ENCODE peak calls at places on chromosomes 16 and 17, in four cellular contexts. J is GM12878, P is K562, W is HepG2. N is an unnamed sample.

GRCh38 chr17:40320771-40321501 is 12.0 kb downstream of the RARA start:
- DNase-seq in J (no peak), P (peak; percentile 64), W (no peak), N (no peak)

GRCh38 chr17:63985387-63986140 is 12.6 kb upstream of the PRR29 start:
- DNase-seq in J (no peak), P (peak; percentile 35), W (no peak), N (no peak)

GRCh38 chr17:82922646-82923045 is 82.8 kb upstream of the ZNF750 start:
- DNase-seq in J (no peak), P (no peak), W (no peak), N (no peak)

GRCh38 chr16:64629622-64630021 is 492.2 kb downstream of the CDH11 start:
- DNase-seq in J (no peak), P (no peak), W (no peak), N (no peak)

GRCh38 chr16:88769617-88770458 is 15.2 kb downstream of the PIEZO1 start:
- DNase-seq in J (no peak), P (peak; percentile 97), W (no peak), N (peak; percentile 60)

GRCh38 chr17:72063262-72063661 is 57.6 kb upstream of the SOX9 start:
- DNase-seq in J (no peak), P (no peak), W (no peak), N (no peak)

GRCh38 chr16:25126820-25127232 is 15.3 kb downstream of the LCMT1 start:
- DNase-seq in J (no peak), P (peak; percentile 39), W (peak; percentile 35), N (no peak)

GRCh38 chr17:7570351-7570750 is 8.6 kb downstream of the SENP3 start:
- DNase-seq in J (no peak), P (no peak), W (no peak), N (no peak)

GRCh38 chr16:72099377-72099818 is 5.8 kb downstream of the DHX38 start:
- DNase-seq in J (peak; percentile 13), P (peak; percentile 65), W (peak; percentile 81), N (peak; percentile 19)

GRCh38 chr17:42287305-42288077 is 807 bp upstream of the STAT5A start:
- DNase-seq in J (peak; percentile 40), P (peak; percentile 70), W (no peak), N (no peak)

GRCh38 chr16:56915311-56916105 is 16.4 kb upstream of the HERPUD1 start:
- DNase-seq in J (no peak), P (no peak), W (no peak), N (no peak)

GRCh38 chr16:27346818-27347217 is 33.0 kb downstream of the IL4R start:
- DNase-seq in J (no peak), P (no peak), W (no peak), N (no peak)

GRCh38 chr16:84040823-84041391 is 1.7 kb downstream of the SLC38A8 start:
- DNase-seq in J (no peak), P (no peak), W (no peak), N (no peak)

GRCh38 chr17:79420318-79421243 is 190.3 kb downstream of the RBFOX3 start:
- DNase-seq in J (no peak), P (peak; percentile 57), W (no peak), N (no peak)

GRCh38 chr17:31803494-31804213 is 55.4 kb downstream of the COPRS start:
- DNase-seq in J (no peak), P (no peak), W (peak; percentile 98), N (no peak)

GRCh38 chr16:12584488-12585233 is 219.0 kb downstream of the CPPED1 start:
- DNase-seq in J (no peak), P (peak; percentile 47), W (peak; percentile 91), N (no peak)

GRCh38 chr16:3580686-3581085 is 3.5 kb upstream of the NLRC3 start:
- DNase-seq in J (no peak), P (no peak), W (no peak), N (no peak)

GRCh38 chr16:80656161-80656560 is 115.4 kb downstream of the DYNLRB2 start:
- DNase-seq in J (no peak), P (no peak), W (no peak), N (no peak)

GRCh38 chr16:18809165-18809564 is 7.8 kb upstream of the ARL6IP1 start:
- DNase-seq in J (no peak), P (no peak), W (no peak), N (no peak)

GRCh38 chr17:81031571-81032550 is 3.1 kb upstream of the BAIAP2 start:
- DNase-seq in J (no peak), P (no peak), W (no peak), N (no peak)

GRCh38 chr17:8991514-8992285 is 26.2 kb upstream of the PIK3R5 start:
- DNase-seq in J (no peak), P (peak; percentile 49), W (peak; percentile 24), N (peak; percentile 87)

GRCh38 chr17:79779088-79779529 is 1.2 kb downstream of the CBX2 start:
- DNase-seq in J (no peak), P (peak; percentile 70), W (no peak), N (no peak)

GRCh38 chr17:66089764-66090163 is 102.2 kb downstream of the CEP112 start:
- DNase-seq in J (no peak), P (no peak), W (no peak), N (no peak)

GRCh38 chr17:28484296-28484695 is 10.9 kb downstream of the SLC13A2 start:
- DNase-seq in J (peak; percentile 79), P (no peak), W (no peak), N (no peak)

DNA sequence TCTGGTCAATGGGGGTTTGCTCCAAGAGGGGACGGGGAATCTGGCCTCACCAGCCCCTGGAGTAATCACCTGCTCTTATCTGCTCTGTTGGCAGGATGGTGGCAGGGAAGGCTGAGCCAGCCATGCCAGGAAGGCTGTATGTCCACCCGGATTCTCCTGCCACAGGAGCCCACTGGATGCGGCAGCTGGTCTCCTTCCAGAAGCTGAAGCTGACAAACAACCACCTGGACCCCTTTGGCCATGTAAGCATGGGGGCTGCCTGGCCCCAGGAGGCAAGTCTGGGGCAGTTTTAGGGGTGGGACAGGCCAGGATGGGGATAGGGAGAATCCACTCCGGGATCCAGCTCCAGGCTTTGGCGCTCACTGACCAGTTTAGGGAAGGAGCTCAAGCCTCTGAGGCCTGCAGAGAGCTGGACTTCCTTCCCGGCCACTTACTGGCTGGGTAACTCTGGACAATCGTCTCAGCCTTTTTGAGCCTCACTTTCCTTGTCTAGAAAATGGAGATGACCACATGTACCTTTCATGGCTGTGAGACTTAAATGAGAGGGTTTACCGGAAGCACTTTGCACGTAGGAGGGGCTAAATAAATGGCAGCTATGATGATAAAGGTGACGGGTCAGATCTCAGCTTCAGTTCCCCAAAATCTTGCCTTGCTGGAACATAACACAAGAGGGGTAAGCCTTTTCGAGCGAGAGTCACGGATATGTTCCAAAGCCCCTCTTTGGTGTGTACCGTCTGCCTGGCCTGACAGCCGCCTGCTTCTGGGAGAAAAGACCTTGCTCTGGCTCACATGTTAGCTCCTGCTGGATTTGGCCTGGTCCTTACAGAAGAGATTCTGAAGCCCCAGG is 15.4 kb downstream of the TBX4 start:
- DNase-seq in J (no peak), P (peak; percentile 39), W (no peak), N (peak; percentile 94)
- TF ChIP-seq KDM1A in J (no peak), P (no peak), W (no peak), N (no peak)

DNA sequence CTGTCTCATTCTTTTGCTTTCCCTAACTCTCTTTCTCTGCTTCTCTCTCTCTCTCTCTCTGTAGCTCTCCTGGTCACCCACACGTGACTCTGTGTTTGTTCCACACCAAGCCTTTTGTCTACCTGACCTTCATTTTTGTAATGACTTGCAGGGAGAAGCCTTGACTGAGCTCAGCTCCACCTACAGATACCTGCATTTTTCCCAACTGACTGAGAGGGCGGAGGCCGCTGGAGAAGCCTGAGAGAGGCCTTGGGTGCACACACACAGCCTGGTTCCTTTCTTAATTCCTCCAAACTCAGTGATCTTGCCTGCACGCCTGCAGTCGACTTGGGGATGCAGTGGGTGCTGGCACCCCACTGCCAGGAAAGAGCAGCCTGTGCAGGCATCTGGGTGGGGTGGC is 68.8 kb downstream of the LYRM1 start:
- DNase-seq in J (no peak), P (no peak), W (no peak), N (no peak)
- TF ChIP-seq HDAC2 in J (no peak), P (no peak), W (no peak), N (no peak)

GRCh38 chr17:43857141-43857540 is 10.2 kb downstream of the CD300LG start:
- DNase-seq in J (no peak), P (no peak), W (no peak), N (no peak)
- TF ChIP-seq POLR2AphosphoS5 in J (no peak), P (no peak), W (no peak), N (no peak)

DNA sequence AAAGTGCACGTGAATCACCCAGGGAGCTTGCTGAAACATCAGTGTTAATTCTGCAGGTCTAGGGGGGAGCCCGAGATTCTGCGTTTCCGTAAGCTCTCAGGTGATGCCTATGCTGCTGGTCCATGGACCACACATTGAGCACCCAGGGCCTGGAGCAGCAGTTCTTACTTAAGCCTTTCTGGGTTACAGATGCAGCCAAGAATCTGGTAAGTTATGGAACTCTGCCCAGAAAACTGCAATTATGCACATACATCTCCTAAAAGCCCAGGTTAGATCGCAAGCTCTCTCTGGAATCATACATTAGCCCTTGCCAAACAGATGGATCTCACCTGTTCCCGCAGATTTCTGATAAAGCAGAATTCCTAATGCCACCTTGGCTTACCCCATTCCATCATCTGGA is 265.9 kb upstream of the SALL1 start:
- DNase-seq in J (no peak), P (no peak), W (no peak), N (no peak)
- TF ChIP-seq KDM1A in J (no peak), P (no peak), W (no peak), N (no peak)

DNA sequence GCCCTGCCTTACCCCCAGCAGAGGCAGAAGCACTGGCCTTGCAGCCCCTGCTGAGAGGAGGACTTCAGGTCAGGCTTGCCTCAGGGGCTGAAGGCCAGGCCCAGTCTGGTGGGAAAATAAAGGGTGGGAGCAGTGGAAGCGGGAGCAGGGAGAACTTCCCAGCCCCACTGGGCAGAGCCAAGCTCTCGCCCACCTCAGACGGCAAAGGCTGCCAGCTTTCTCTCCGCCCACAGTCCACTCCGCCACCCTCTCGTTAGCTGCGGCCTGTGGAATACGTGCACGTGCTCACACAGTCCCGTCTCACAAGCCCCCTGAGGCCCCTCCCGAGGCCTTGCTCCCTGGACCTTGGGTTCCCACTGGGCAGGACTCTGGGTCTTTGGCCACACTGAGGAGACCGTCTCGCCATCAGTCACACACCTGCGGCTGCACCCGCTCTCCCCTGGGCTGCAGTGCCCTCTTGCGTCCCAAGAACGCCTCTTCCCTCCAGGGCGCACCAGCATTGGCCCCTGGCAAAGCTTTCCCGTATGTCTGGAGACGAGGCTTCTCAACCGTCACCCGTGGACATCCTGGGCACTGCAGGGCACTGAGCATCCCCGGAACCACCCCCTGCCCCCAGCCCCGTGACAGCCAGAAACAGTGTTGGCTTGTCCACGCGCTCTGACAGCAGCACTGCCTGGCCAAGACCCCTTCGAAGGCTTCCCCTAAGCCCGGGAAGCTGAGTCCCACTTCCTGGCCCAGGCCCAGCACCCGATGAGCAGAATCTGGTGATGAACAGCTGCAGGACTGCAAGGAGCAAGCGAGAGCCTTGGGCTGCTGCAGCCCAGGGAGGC is 8.3 kb downstream of the MRPL28 start:
- DNase-seq in J (no peak), P (peak; percentile 78), W (peak; percentile 75), N (peak; percentile 85)
- TF ChIP-seq HDAC2 in J (no peak), P (no peak), W (peak; percentile 92), N (no peak)